ENCODE peak calls at places on chromosomes 3 and 15, in nine cellular contexts. H is heart right ventricle, X is IMR-90, Y is heart left ventricle, F is K562, Q is tibial nerve, E is pancreas, T is endothelial cell of umbilical vein, C is left ventricle myocardium inferior. O is an unnamed sample. For H3K36me3, the result is how much of the 10 kb centered on the place peaks cover.

GRCh38 chr3:130671545-130671944 is 75.1 kb downstream of the PIK3R4 start:
- DNase-seq in F (peak), Q (no peak), X (peak), Y (no peak), H (no peak), C (no peak), E (no peak), T (no peak), O (no peak)

GRCh38 chr3:43687499-43687811 is 3.3 kb upstream of the ABHD5 start:
- DNase-seq in C (no peak), E (no peak), X (no peak), T (no peak), F (no peak), H (no peak), Q (no peak), Y (no peak), O (no peak)

GRCh38 chr15:48358229-48358641 is 27.0 kb downstream of the DUT start:
- DNase-seq in F (no peak), T (peak), H (no peak), Y (no peak), E (no peak), C (no peak), X (peak), Q (no peak), O (no peak)

GRCh38 chr3:45258317-45258716 is 32.2 kb upstream of the TMEM158 start:
- DNase-seq in E (no peak), F (no peak), C (no peak), X (no peak), H (no peak), Q (no peak), T (no peak), Y (no peak), O (no peak)

GRCh38 chr15:88647362-88648105 is 8.7 kb downstream of the ISG20 start:
- DNase-seq in E (peak), X (no peak), T (no peak), Q (no peak), H (no peak), C (no peak), Y (no peak), F (no peak), O (no peak)

GRCh38 chr15:27828721-27829120 is 270.4 kb downstream of the OCA2 start:
- DNase-seq in H (no peak), X (no peak), E (no peak), Q (no peak), C (no peak), F (no peak), Y (no peak), T (no peak), O (no peak)

GRCh38 chr3:139122221-139122581 is 77.5 kb upstream of the PRR23C start:
- DNase-seq in E (no peak), Y (no peak), F (no peak), C (no peak), T (no peak), Q (peak), H (no peak), X (peak), O (no peak)

GRCh38 chr3:102066470-102066869 is 217.2 kb downstream of the NFKBIZ start:
- DNase-seq in X (no peak), T (no peak), E (no peak), Q (no peak), Y (no peak), H (no peak), F (no peak), C (no peak), O (no peak)

GRCh38 chr3:168807426-168807825 is 711.7 kb upstream of the GOLIM4 start:
- DNase-seq in H (no peak), T (no peak), Q (no peak), Y (no peak), E (no peak), F (no peak), C (no peak), X (no peak), O (no peak)

GRCh38 chr3:28012830-28013229 is 228.6 kb upstream of the CMC1 start:
- DNase-seq in C (no peak), E (no peak), Y (no peak), X (no peak), T (no peak), Q (no peak), F (no peak), H (no peak), O (no peak)

GRCh38 chr15:31083394-31083790 is 18.1 kb downstream of the TRPM1 start:
- DNase-seq in Q (no peak), F (no peak), Y (no peak), C (no peak), H (no peak), X (no peak), E (peak), T (no peak), O (no peak)

GRCh38 chr3:185733980-185734724 is 90.7 kb downstream of the IGF2BP2 start:
- DNase-seq in Y (peak), T (peak), C (no peak), F (peak), X (peak), H (peak), E (no peak), Q (peak), O (no peak)

GRCh38 chr15:82044373-82045178 is 1.2 kb downstream of the MEX3B start:
- DNase-seq in Y (peak), H (peak), F (peak), E (peak), Q (peak), T (peak), C (peak), X (peak), O (peak)

GRCh38 chr3:191962324-191962723 is 501.4 kb downstream of the PYDC2 start:
- DNase-seq in Q (no peak), C (no peak), F (no peak), Y (no peak), H (no peak), E (no peak), T (no peak), X (no peak), O (no peak)

GRCh38 chr15:31013863-31014607 is 22.6 kb upstream of the MTMR10 start:
- DNase-seq in F (no peak), E (no peak), H (no peak), X (no peak), T (peak), Y (no peak), C (no peak), Q (no peak), O (no peak)

GRCh38 chr3:21620511-21621395 is 130.3 kb downstream of the ZNF385D start:
- DNase-seq in E (no peak), X (no peak), Y (no peak), H (no peak), T (no peak), C (no peak), Q (no peak), F (no peak), O (no peak)

GRCh38 chr15:81893182-81893833 is 152.5 kb downstream of the MEX3B start:
- DNase-seq in F (no peak), H (no peak), C (no peak), E (no peak), T (no peak), Q (no peak), X (no peak), Y (no peak), O (no peak)

GRCh38 chr15:70627322-70627721 is 136.0 kb downstream of the UACA start:
- DNase-seq in T (no peak), F (no peak), Q (no peak), H (no peak), C (no peak), E (no peak), Y (no peak), X (no peak), O (no peak)

GRCh38 chr3:171348121-171348520 is 112.1 kb downstream of the TNIK start:
- DNase-seq in T (no peak), E (no peak), F (no peak), C (no peak), Y (no peak), Q (no peak), H (no peak), X (no peak), O (no peak)

GRCh38 chr15:72591361-72591760 is 63.1 kb upstream of the GOLGA6B start:
- DNase-seq in X (peak), F (no peak), Y (no peak), T (no peak), Q (no peak), E (no peak), C (no peak), H (no peak), O (no peak)

GRCh38 chr15:83652606-83653204 is 1.2 kb upstream of the ADAMTSL3 start:
- DNase-seq in H (no peak), Q (no peak), C (no peak), X (no peak), Y (no peak), E (no peak), T (no peak), F (no peak), O (no peak)

GRCh38 chr15:77347197-77347596 is 72.7 kb downstream of the PEAK1 start:
- DNase-seq in H (no peak), Q (no peak), X (no peak), T (peak), E (no peak), Y (no peak), C (no peak), F (no peak), O (no peak)

GRCh38 chr15:81091889-81092558 is 42.0 kb upstream of the CFAP161 start:
- DNase-seq in H (peak), Y (peak), X (peak), E (no peak), Q (no peak), C (no peak), T (peak), F (peak), O (no peak)

GRCh38 chr15:73321496-73322344 is 47.0 kb downstream of the HCN4 start:
- DNase-seq in H (no peak), F (no peak), T (no peak), X (no peak), E (no peak), C (no peak), Y (no peak), Q (no peak), O (peak)

GRCh38 chr3:40044487-40044886 is 235.1 kb downstream of the MYRIP start:
- DNase-seq in F (no peak), Q (no peak), E (no peak), C (no peak), H (no peak), X (no peak), T (no peak), Y (no peak), O (no peak)

GRCh38 chr3:67018105-67018788 is 20.1 kb downstream of the KBTBD8 start:
- DNase-seq in Q (no peak), C (peak), H (peak), Y (peak), X (no peak), F (peak), T (no peak), E (no peak), O (no peak)

GRCh38 chr15:43070249-43070648 is 35.6 kb downstream of the UBR1 start:
- DNase-seq in Y (no peak), E (no peak), H (no peak), T (no peak), C (no peak), Q (no peak), F (no peak), X (no peak), O (no peak)

GRCh38 chr15:43067717-43068461 is 37.9 kb downstream of the UBR1 start:
- DNase-seq in F (no peak), H (no peak), C (no peak), Y (no peak), E (no peak), T (no peak), Q (no peak), X (peak), O (no peak)

GRCh38 chr15:43071451-43071850 is 34.4 kb downstream of the UBR1 start:
- DNase-seq in H (no peak), T (no peak), F (no peak), X (no peak), C (no peak), E (no peak), Q (no peak), Y (no peak), O (no peak)

DNA sequence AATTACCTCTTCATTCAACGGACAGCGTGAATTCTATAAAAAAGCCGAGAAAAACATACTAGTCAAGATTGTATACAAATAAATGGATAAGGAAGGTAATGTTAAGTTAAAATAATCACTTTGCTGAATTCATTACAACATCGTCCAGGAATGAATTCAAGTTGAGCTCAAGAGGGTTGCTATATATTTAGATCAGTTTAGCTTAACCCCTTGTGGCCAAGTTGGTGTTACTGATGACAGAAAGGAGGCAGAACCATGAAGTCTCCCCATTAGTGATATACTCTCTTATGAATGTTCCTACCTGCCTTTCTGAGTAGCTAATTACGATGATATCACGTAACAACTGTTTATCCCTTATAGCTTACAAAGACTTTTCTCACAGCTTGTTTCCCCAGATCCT is 34.9 kb downstream of the UBR1 start:
- DNase-seq in E (no peak), H (no peak), C (no peak), F (no peak), Q (no peak), Y (no peak), T (no peak), X (no peak), O (no peak)
- H3K36me3 ChIP-seq in E (under half), H (under half), C (half or more), F (half or more), Q (half or more), Y (half or more), T (under half), X (under half), O (under half)

GRCh38 chr15:51398676-51399075 is 57.2 kb downstream of the GLDN start:
- DNase-seq in X (no peak), C (no peak), T (no peak), H (no peak), Y (no peak), E (no peak), F (no peak), Q (no peak), O (no peak)

GRCh38 chr15:51403946-51404695 is 62.7 kb downstream of the GLDN start:
- DNase-seq in Q (no peak), H (no peak), T (no peak), X (no peak), Y (no peak), C (no peak), F (no peak), E (no peak), O (no peak)

GRCh38 chr15:51401065-51401780 is 59.8 kb downstream of the GLDN start:
- DNase-seq in C (no peak), H (no peak), F (no peak), Q (no peak), E (no peak), X (no peak), Y (no peak), T (no peak), O (no peak)

GRCh38 chr15:51403072-51403878 is 61.8 kb downstream of the GLDN start:
- DNase-seq in T (peak), F (peak), Y (no peak), E (no peak), Q (no peak), H (no peak), C (no peak), X (peak), O (no peak)

GRCh38 chr15:51401872-51402517 is 60.5 kb downstream of the GLDN start:
- DNase-seq in H (peak), E (no peak), F (peak), Y (peak), Q (peak), C (peak), T (peak), X (peak), O (no peak)
- TF ChIP-seq CTCF in H (peak), E (peak), F (peak), Y (peak), Q (peak), C (peak), T (peak), X (peak), O (no peak)

DNA sequence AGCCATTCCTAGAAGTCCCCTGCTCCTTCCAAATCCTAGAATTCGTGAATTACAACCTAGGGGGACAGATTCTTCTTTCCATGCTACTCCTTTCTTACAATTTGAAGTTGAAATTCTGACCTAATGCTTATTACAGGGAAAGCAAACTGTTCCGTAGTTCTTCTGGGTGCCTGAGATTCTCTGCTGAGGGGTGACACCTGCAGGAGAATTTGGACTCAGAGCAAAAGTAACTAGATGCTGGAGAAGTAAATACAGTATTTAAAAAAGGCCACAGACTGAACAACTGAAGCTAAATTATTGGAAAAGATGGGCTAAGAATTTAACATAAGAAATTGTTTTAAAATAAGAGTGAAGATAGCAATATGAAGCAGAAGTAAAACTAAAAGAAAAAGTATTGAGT is 37.9 kb downstream of the ACAD9 start:
- DNase-seq in H (no peak), Y (no peak), C (no peak), Q (no peak), T (no peak), E (no peak), F (no peak), X (no peak), O (no peak)
- H3K36me3 ChIP-seq in H (under half), Y (under half), C (under half), Q (half or more), T (under half), E (under half), F (under half), X (under half), O (under half)

DNA sequence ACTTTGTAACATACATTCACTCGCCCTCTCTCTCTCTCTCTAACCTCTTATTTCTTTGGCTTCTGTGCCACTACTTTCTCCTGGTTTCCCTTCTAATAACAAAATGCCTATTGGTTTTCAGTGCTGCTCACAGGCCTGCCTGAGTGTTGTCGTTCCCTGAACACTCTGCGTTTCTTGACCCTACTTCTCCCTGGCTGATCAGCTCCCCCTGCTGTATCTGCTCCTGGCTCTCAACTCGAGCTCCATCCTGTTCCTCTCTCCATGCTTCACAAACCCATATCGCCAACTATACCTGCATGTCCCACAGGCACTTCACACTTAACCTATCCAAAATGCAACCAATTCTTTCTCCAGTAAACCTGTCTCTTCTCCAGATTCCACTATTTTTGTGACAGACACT is 111.4 kb downstream of the OPA1 start:
- DNase-seq in T (no peak), F (peak), E (no peak), Y (no peak), Q (no peak), C (no peak), H (no peak), X (no peak), O (no peak)
- TF ChIP-seq CTCF in T (no peak), F (peak), E (no peak), Y (no peak), Q (no peak), C (no peak), H (no peak), X (no peak), O (no peak)

GRCh38 chr3:30649572-30650310 is 43.3 kb downstream of the TGFBR2 start:
- DNase-seq in E (no peak), Y (no peak), H (no peak), X (peak), F (no peak), Q (no peak), C (no peak), T (no peak), O (no peak)
- H3K36me3 ChIP-seq in E (under half), Y (half or more), H (under half), X (under half), F (under half), Q (half or more), C (half or more), T (half or more), O (under half)

DNA sequence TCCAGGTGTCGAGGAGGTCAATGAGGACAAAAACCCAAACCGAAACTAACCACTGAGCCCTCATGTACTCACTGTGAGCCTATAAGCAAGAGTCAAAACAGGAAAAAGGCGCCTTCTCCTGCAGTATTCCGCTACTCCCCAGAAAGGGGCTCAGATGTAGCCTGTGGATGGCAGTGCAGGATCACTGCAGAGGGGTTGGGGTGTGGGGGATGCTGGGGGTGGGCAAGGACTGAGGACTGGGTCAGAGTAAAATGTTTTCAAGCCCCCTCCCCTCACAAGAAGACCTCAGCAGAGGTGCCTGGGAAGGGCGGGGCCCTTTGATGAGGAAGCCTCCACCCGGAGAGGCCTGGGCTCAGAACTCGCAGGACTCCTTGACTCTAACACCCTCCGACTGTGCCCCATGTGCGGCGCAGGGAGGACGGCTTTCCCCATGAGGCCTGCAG is 170.1 kb downstream of the OSBPL10 start:
- DNase-seq in E (no peak), Q (no peak), H (no peak), Y (no peak), C (no peak), F (no peak), X (no peak), T (no peak), O (no peak)
- TF ChIP-seq CTCF in E (no peak), Q (no peak), H (no peak), Y (no peak), C (no peak), F (no peak), X (no peak), T (no peak), O (no peak)

O was measured in ovary.